ENCODE peak calls at places on chromosomes 4 and X, in seven cellular contexts. One of them, this sample, is unnamed.

GRCh38 chr4:1725521-1725920 is 4.2 kb downstream of the TACC3 start:
- DNase-seq in IMR-90: no peak
- DNase-seq in H1: no peak
- DNase-seq in fibroblast of pulmonary artery: no peak
- DNase-seq in brain microvascular endothelial cell: no peak
- DNase-seq in fibroblast of lung: no peak
- DNase-seq in astrocyte of the cerebellum: no peak
- DNase-seq in this sample: no peak

GRCh38 chrX:12878536-12878935 is 11.7 kb downstream of the TLR7 start:
- DNase-seq in brain microvascular endothelial cell: no peak
- DNase-seq in IMR-90: no peak
- DNase-seq in astrocyte of the cerebellum: no peak
- DNase-seq in fibroblast of lung: no peak
- DNase-seq in H1: no peak
- DNase-seq in fibroblast of pulmonary artery: no peak
- DNase-seq in this sample: peak; percentile 27

GRCh38 chr4:186727977-186728519 is 4.4 kb upstream of the FAT1 start:
- DNase-seq in brain microvascular endothelial cell: no peak
- DNase-seq in fibroblast of lung: peak; percentile 56
- DNase-seq in H1: no peak
- DNase-seq in fibroblast of pulmonary artery: peak; percentile 51
- DNase-seq in astrocyte of the cerebellum: no peak
- DNase-seq in IMR-90: no peak
- DNase-seq in this sample: peak; percentile 77

GRCh38 chr4:48985976-48986653 is at the start of gene CWH43:
- DNase-seq in fibroblast of pulmonary artery: no peak
- DNase-seq in fibroblast of lung: no peak
- DNase-seq in IMR-90: no peak
- DNase-seq in H1: peak; percentile 80
- DNase-seq in brain microvascular endothelial cell: no peak
- DNase-seq in astrocyte of the cerebellum: no peak
- DNase-seq in this sample: peak; percentile 47

GRCh38 chrX:50988649-50989048 is 78.1 kb downstream of the BMP15 start:
- DNase-seq in IMR-90: peak; percentile 33
- DNase-seq in fibroblast of lung: peak; percentile 21
- DNase-seq in fibroblast of pulmonary artery: peak; percentile 39
- DNase-seq in brain microvascular endothelial cell: peak; percentile 49
- DNase-seq in H1: no peak
- DNase-seq in astrocyte of the cerebellum: no peak
- DNase-seq in this sample: peak; percentile 43

GRCh38 chr4:25810016-25810415 is 52.8 kb downstream of the SEL1L3 start:
- DNase-seq in H1: no peak
- DNase-seq in astrocyte of the cerebellum: no peak
- DNase-seq in fibroblast of lung: no peak
- DNase-seq in fibroblast of pulmonary artery: no peak
- DNase-seq in IMR-90: no peak
- DNase-seq in brain microvascular endothelial cell: no peak
- DNase-seq in this sample: no peak

GRCh38 chr4:961651-962230 is 11.6 kb downstream of the DGKQ start:
- DNase-seq in astrocyte of the cerebellum: no peak
- DNase-seq in brain microvascular endothelial cell: no peak
- DNase-seq in fibroblast of lung: no peak
- DNase-seq in fibroblast of pulmonary artery: no peak
- DNase-seq in IMR-90: no peak
- DNase-seq in H1: no peak
- DNase-seq in this sample: peak; percentile 75

GRCh38 chrX:98067611-98068010 is 1183.9 kb downstream of the RPA4 start:
- DNase-seq in brain microvascular endothelial cell: no peak
- DNase-seq in IMR-90: peak; percentile 36
- DNase-seq in astrocyte of the cerebellum: no peak
- DNase-seq in fibroblast of pulmonary artery: peak; percentile 0
- DNase-seq in H1: no peak
- DNase-seq in fibroblast of lung: peak; percentile 11
- DNase-seq in this sample: peak; percentile 14

GRCh38 chr4:48960988-48961635 is 25.0 kb upstream of the CWH43 start:
- DNase-seq in fibroblast of pulmonary artery: no peak
- DNase-seq in H1: no peak
- DNase-seq in brain microvascular endothelial cell: no peak
- DNase-seq in astrocyte of the cerebellum: no peak
- DNase-seq in fibroblast of lung: no peak
- DNase-seq in IMR-90: no peak
- DNase-seq in this sample: peak; percentile 93

GRCh38 chr4:103091601-103092223 is 7.9 kb downstream of the BDH2 start:
- DNase-seq in H1: no peak
- DNase-seq in fibroblast of pulmonary artery: peak; percentile 85
- DNase-seq in IMR-90: peak; percentile 79
- DNase-seq in brain microvascular endothelial cell: peak; percentile 50
- DNase-seq in fibroblast of lung: peak; percentile 84
- DNase-seq in astrocyte of the cerebellum: peak; percentile 67
- DNase-seq in this sample: peak; percentile 75

GRCh38 chr4:186942745-186943606 is 219.3 kb upstream of the FAT1 start:
- DNase-seq in astrocyte of the cerebellum: no peak
- DNase-seq in fibroblast of lung: peak; percentile 73
- DNase-seq in H1: no peak
- DNase-seq in IMR-90: peak; percentile 73
- DNase-seq in fibroblast of pulmonary artery: peak; percentile 62
- DNase-seq in brain microvascular endothelial cell: no peak
- DNase-seq in this sample: no peak

GRCh38 chr4:98659106-98659592 is 738 bp upstream of the TSPAN5 start:
- DNase-seq in brain microvascular endothelial cell: no peak
- DNase-seq in fibroblast of lung: peak; percentile 59
- DNase-seq in astrocyte of the cerebellum: no peak
- DNase-seq in IMR-90: peak; percentile 57
- DNase-seq in H1: no peak
- DNase-seq in fibroblast of pulmonary artery: peak; percentile 54
- DNase-seq in this sample: peak; percentile 22

GRCh38 chrX:2404816-2405215 is 96.0 kb downstream of the DHRSX start:
- DNase-seq in astrocyte of the cerebellum: no peak
- DNase-seq in IMR-90: no peak
- DNase-seq in brain microvascular endothelial cell: no peak
- DNase-seq in H1: no peak
- DNase-seq in fibroblast of pulmonary artery: no peak
- DNase-seq in fibroblast of lung: no peak
- DNase-seq in this sample: peak; percentile 68

GRCh38 chr4:113760094-113760851 is 1.3 kb downstream of the CAMK2D start:
- DNase-seq in fibroblast of pulmonary artery: peak; percentile 65
- DNase-seq in astrocyte of the cerebellum: no peak
- DNase-seq in brain microvascular endothelial cell: peak; percentile 27
- DNase-seq in fibroblast of lung: peak; percentile 67
- DNase-seq in IMR-90: peak; percentile 61
- DNase-seq in H1: no peak
- DNase-seq in this sample: peak; percentile 56

GRCh38 chr4:138835833-138836521 is 179.6 kb upstream of the NOCT start:
- DNase-seq in astrocyte of the cerebellum: peak; percentile 34
- DNase-seq in fibroblast of lung: peak; percentile 7
- DNase-seq in brain microvascular endothelial cell: peak; percentile 39
- DNase-seq in H1: no peak
- DNase-seq in fibroblast of pulmonary artery: peak; percentile 41
- DNase-seq in IMR-90: peak; percentile 13
- DNase-seq in this sample: peak; percentile 62

GRCh38 chrX:78595901-78596502 is 63.1 kb downstream of the RTL3 start:
- DNase-seq in fibroblast of lung: peak; percentile 2
- DNase-seq in H1: peak; percentile 47
- DNase-seq in IMR-90: no peak
- DNase-seq in brain microvascular endothelial cell: no peak
- DNase-seq in astrocyte of the cerebellum: no peak
- DNase-seq in fibroblast of pulmonary artery: peak; percentile 21
- DNase-seq in this sample: no peak

GRCh38 chr4:13312264-13312663 is 171.9 kb downstream of the RAB28 start:
- DNase-seq in brain microvascular endothelial cell: no peak
- DNase-seq in fibroblast of pulmonary artery: no peak
- DNase-seq in astrocyte of the cerebellum: no peak
- DNase-seq in IMR-90: no peak
- DNase-seq in H1: no peak
- DNase-seq in fibroblast of lung: no peak
- DNase-seq in this sample: no peak

GRCh38 chrX:4193500-4193899 is 480.1 kb upstream of the PRKX start:
- DNase-seq in fibroblast of pulmonary artery: no peak
- DNase-seq in H1: no peak
- DNase-seq in brain microvascular endothelial cell: no peak
- DNase-seq in astrocyte of the cerebellum: no peak
- DNase-seq in fibroblast of lung: no peak
- DNase-seq in IMR-90: no peak
- DNase-seq in this sample: no peak

GRCh38 chrX:21711848-21712197 is 46.1 kb downstream of the SMPX start:
- DNase-seq in astrocyte of the cerebellum: no peak
- DNase-seq in fibroblast of pulmonary artery: no peak
- DNase-seq in brain microvascular endothelial cell: no peak
- DNase-seq in fibroblast of lung: no peak
- DNase-seq in IMR-90: no peak
- DNase-seq in H1: no peak
- DNase-seq in this sample: peak; percentile 51

GRCh38 chr4:112316333-112316732 is 19.2 kb downstream of the ALPK1 start:
- DNase-seq in astrocyte of the cerebellum: no peak
- DNase-seq in H1: no peak
- DNase-seq in fibroblast of lung: no peak
- DNase-seq in fibroblast of pulmonary artery: no peak
- DNase-seq in brain microvascular endothelial cell: no peak
- DNase-seq in IMR-90: no peak
- DNase-seq in this sample: no peak

GRCh38 chr4:108247511-108248088 is 78.9 kb upstream of the LEF1 start:
- DNase-seq in IMR-90: no peak
- DNase-seq in fibroblast of lung: no peak
- DNase-seq in fibroblast of pulmonary artery: no peak
- DNase-seq in astrocyte of the cerebellum: no peak
- DNase-seq in H1: peak; percentile 48
- DNase-seq in brain microvascular endothelial cell: no peak
- DNase-seq in this sample: peak; percentile 35

GRCh38 chrX:46072372-46072771 is 472.8 kb downstream of the ZNF674 start:
- DNase-seq in fibroblast of pulmonary artery: no peak
- DNase-seq in IMR-90: no peak
- DNase-seq in astrocyte of the cerebellum: no peak
- DNase-seq in brain microvascular endothelial cell: no peak
- DNase-seq in fibroblast of lung: no peak
- DNase-seq in H1: no peak
- DNase-seq in this sample: no peak
- H3K4me3 ChIP-seq in fibroblast of pulmonary artery: no peak overlapping the region
- H3K4me3 ChIP-seq in IMR-90: no peak overlapping the region
- H3K4me3 ChIP-seq in astrocyte of the cerebellum: no peak overlapping the region
- H3K4me3 ChIP-seq in brain microvascular endothelial cell: no peak overlapping the region
- H3K4me3 ChIP-seq in fibroblast of lung: no peak overlapping the region
- H3K4me3 ChIP-seq in H1: no peak overlapping the region
- H3K4me3 ChIP-seq in this sample: no peak overlapping the region

DNA sequence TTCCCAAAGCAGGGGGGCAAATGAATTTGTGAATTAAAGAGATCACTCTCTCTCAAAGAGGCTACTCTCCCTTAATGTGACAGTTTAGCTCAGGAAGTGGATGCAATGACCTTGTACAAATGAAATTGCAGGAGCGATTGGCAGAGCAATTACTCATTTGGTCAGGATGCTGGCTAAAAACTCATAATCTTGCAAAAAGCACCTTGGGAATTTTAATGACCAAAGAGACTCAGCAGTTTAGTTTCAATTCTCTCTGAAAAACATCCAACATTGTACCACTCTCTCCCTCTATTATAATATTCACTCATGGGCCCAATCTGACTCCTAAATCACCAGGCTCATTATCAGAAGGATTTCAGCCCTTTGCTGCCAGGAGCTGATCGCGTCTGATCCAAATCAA is 26.1 kb downstream of the PDGFC start:
- DNase-seq in brain microvascular endothelial cell: no peak
- DNase-seq in IMR-90: no peak
- DNase-seq in fibroblast of pulmonary artery: no peak
- DNase-seq in fibroblast of lung: no peak
- DNase-seq in H1: no peak
- DNase-seq in astrocyte of the cerebellum: no peak
- DNase-seq in this sample: no peak
- H3K4me3 ChIP-seq in brain microvascular endothelial cell: no peak overlapping the region
- H3K4me3 ChIP-seq in IMR-90: no peak overlapping the region
- H3K4me3 ChIP-seq in fibroblast of pulmonary artery: no peak overlapping the region
- H3K4me3 ChIP-seq in fibroblast of lung: no peak overlapping the region
- H3K4me3 ChIP-seq in H1: no peak overlapping the region
- H3K4me3 ChIP-seq in astrocyte of the cerebellum: no peak overlapping the region
- H3K4me3 ChIP-seq in this sample: no peak overlapping the region

GRCh38 chr4:41468122-41468521 is 69.8 kb upstream of the LIMCH1 start:
- DNase-seq in astrocyte of the cerebellum: no peak
- DNase-seq in fibroblast of lung: no peak
- DNase-seq in H1: no peak
- DNase-seq in fibroblast of pulmonary artery: no peak
- DNase-seq in brain microvascular endothelial cell: no peak
- DNase-seq in IMR-90: no peak
- DNase-seq in this sample: no peak

GRCh38 chr4:41471126-41471665 is 66.8 kb upstream of the LIMCH1 start:
- DNase-seq in H1: no peak
- DNase-seq in fibroblast of lung: no peak
- DNase-seq in brain microvascular endothelial cell: no peak
- DNase-seq in astrocyte of the cerebellum: no peak
- DNase-seq in IMR-90: no peak
- DNase-seq in fibroblast of pulmonary artery: no peak
- DNase-seq in this sample: no peak

GRCh38 chr4:41476310-41476709 is 61.6 kb upstream of the LIMCH1 start:
- DNase-seq in H1: no peak
- DNase-seq in fibroblast of lung: no peak
- DNase-seq in fibroblast of pulmonary artery: no peak
- DNase-seq in astrocyte of the cerebellum: no peak
- DNase-seq in brain microvascular endothelial cell: no peak
- DNase-seq in IMR-90: no peak
- DNase-seq in this sample: no peak

GRCh38 chr4:41471672-41472071 is 66.3 kb upstream of the LIMCH1 start:
- DNase-seq in H1: no peak
- DNase-seq in IMR-90: no peak
- DNase-seq in fibroblast of pulmonary artery: no peak
- DNase-seq in astrocyte of the cerebellum: no peak
- DNase-seq in fibroblast of lung: no peak
- DNase-seq in brain microvascular endothelial cell: no peak
- DNase-seq in this sample: no peak

GRCh38 chr4:41472098-41472497 is 65.9 kb upstream of the LIMCH1 start:
- DNase-seq in fibroblast of lung: no peak
- DNase-seq in brain microvascular endothelial cell: no peak
- DNase-seq in fibroblast of pulmonary artery: no peak
- DNase-seq in astrocyte of the cerebellum: no peak
- DNase-seq in H1: no peak
- DNase-seq in IMR-90: no peak
- DNase-seq in this sample: no peak
- H3K4me3 ChIP-seq in fibroblast of lung: no peak overlapping the region
- H3K4me3 ChIP-seq in brain microvascular endothelial cell: no peak overlapping the region
- H3K4me3 ChIP-seq in fibroblast of pulmonary artery: no peak overlapping the region
- H3K4me3 ChIP-seq in astrocyte of the cerebellum: no peak overlapping the region
- H3K4me3 ChIP-seq in H1: no peak overlapping the region
- H3K4me3 ChIP-seq in IMR-90: no peak overlapping the region
- H3K4me3 ChIP-seq in this sample: no peak overlapping the region

DNA sequence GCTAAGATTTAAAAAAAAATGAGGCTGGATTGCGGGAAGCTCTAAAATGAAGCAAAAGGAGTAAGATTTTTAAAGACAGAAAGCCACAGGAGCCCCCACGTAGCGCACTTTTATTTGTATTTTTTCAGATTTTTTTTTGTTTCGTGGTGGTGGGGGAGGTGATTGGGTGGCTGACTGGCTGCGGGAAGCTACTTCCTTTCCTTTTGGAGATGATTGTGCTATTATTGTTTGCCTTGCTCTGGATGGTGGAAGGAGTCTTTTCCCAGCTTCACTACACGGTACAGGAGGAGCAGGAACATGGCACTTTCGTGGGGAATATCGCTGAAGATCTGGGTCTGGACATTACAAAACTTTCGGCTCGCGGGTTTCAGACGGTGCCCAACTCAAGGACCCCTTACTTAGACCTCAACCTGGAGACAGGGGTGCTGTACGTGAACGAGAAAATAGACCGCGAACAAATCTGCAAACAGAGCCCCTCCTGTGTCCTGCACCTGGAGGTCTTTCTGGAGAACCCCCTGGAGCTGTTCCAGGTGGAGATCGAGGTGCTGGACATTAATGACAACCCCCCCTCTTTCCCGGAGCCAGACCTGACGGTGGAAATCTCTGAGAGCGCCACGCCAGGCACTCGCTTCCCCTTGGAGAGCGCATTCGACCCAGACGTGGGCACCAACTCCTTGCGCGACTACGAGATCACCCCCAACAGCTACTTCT is 993 bp downstream of the PCDH10 start:
- DNase-seq in H1: no peak
- DNase-seq in brain microvascular endothelial cell: no peak
- DNase-seq in fibroblast of pulmonary artery: peak; percentile 41
- DNase-seq in IMR-90: no peak
- DNase-seq in astrocyte of the cerebellum: no peak
- DNase-seq in fibroblast of lung: peak; percentile 13
- DNase-seq in this sample: no peak
- H3K4me3 ChIP-seq in H1: peak overlapping the region; percentile 58
- H3K4me3 ChIP-seq in brain microvascular endothelial cell: peak overlapping the region; percentile 71
- H3K4me3 ChIP-seq in fibroblast of pulmonary artery: peak overlapping the region; percentile 70
- H3K4me3 ChIP-seq in IMR-90: peak overlapping the region; percentile 8
- H3K4me3 ChIP-seq in astrocyte of the cerebellum: peak overlapping the region; percentile 59
- H3K4me3 ChIP-seq in fibroblast of lung: peak overlapping the region; percentile 47
- H3K4me3 ChIP-seq in this sample: no peak overlapping the region